ENCODE peak calls at places on chromosomes 13 and 19, in seven cellular contexts. O is choroid plexus epithelial cell, I is AG04450, K is GM23338, S is Panc1, E is body of pancreas, A is heart left ventricle. J is an unnamed sample.

GRCh38 chr13:51620165-51620983 is 36.1 kb downstream of the WDFY2 start:
- DNase-seq in S (no peak), A (peak), O (peak), I (no peak), K (no peak), E (no peak), J (no peak)

GRCh38 chr13:111534646-111535461 is 214.4 kb downstream of the TEX29 start:
- DNase-seq in A (no peak), E (no peak), I (no peak), S (no peak), O (no peak), K (peak), J (no peak)

GRCh38 chr19:35673121-35673804 is 6.9 kb downstream of the UPK1A start:
- DNase-seq in O (peak), K (peak), A (no peak), E (peak), S (peak), I (no peak), J (peak)

GRCh38 chr13:60396783-60397692 is at the start of gene TDRD3:
- DNase-seq in E (peak), A (peak), S (peak), K (peak), O (peak), I (peak), J (peak)

GRCh38 chr13:58979851-58980250 is 1183.9 kb downstream of the DIAPH3 start:
- DNase-seq in A (no peak), O (no peak), S (no peak), K (no peak), E (no peak), I (no peak), J (no peak)

GRCh38 chr19:45514376-45515051 is 7.2 kb downstream of the VASP start:
- DNase-seq in A (no peak), S (no peak), K (no peak), I (no peak), O (no peak), E (peak), J (peak)

GRCh38 chr13:106098778-106099177 is 436.7 kb downstream of the EFNB2 start:
- DNase-seq in A (no peak), E (no peak), O (peak), K (no peak), I (no peak), S (no peak), J (no peak)

GRCh38 chr13:22837980-22838615 is 342.7 kb upstream of the SGCG start:
- DNase-seq in O (no peak), E (no peak), A (no peak), K (no peak), I (no peak), S (no peak), J (no peak)

GRCh38 chr19:35070471-35070870 is 28.9 kb downstream of the HPN start:
- DNase-seq in E (no peak), A (no peak), O (no peak), S (no peak), I (no peak), K (no peak), J (no peak)

DNA sequence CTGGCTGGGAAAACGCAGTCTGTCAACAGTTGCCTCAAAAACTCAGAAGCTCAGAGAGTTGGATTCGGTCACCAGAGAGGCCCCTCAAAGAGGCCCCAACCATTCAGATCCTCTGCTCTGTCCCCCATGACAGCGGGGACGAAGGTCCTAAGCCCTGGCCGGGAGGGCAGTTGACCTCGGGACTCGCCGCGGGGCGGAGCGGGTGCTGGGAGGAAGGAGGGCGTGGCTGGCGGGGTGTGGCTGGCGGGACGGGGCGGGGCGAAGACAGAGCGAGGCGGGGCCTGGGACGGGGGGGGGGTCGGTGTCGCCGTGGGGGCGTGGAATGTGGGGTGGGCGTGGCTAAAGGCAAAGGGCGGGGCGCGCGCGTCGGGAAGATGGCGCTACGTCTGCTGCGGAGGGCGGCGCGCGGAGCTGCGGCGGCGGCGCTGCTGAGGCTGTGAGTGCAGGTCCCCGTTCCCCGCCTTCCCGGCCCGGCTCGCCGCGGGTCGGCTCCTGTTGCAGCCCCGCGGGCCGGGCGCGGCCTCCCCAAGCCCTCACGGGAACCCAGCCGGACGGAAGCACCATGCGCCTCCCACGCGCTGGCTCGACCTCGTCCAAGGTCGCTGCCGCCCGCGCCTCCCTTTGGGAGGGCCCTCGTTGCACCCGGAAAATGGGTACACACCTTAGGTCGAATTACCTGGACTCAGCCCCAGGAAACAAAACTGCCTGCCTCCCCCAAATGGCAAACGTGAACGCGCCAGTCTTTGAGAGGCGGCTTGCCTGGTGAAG is 105.2 kb downstream of the TM9SF2 start:
- DNase-seq in I (peak), E (peak), K (peak), O (peak), S (no peak), A (peak), J (peak)
- TF ChIP-seq CTCF in I (no peak), E (no peak), K (no peak), O (no peak), S (no peak), A (no peak), J (no peak)

GRCh38 chr13:83935566-83935965 is 53.3 kb upstream of the SLITRK1 start:
- DNase-seq in E (no peak), O (no peak), A (no peak), I (no peak), S (no peak), K (no peak), J (peak)
- TF ChIP-seq CTCF in E (no peak), O (no peak), A (no peak), I (no peak), S (no peak), K (no peak), J (no peak)

GRCh38 chr19:28242317-28242927 is 970.5 kb downstream of the UQCRFS1 start:
- DNase-seq in E (peak), K (peak), I (no peak), A (no peak), O (peak), S (no peak), J (peak)
- TF ChIP-seq CTCF in E (peak), K (peak), I (peak), A (peak), O (peak), S (peak), J (no peak)

GRCh38 chr19:44061038-44061437 is 9.2 kb downstream of the ZNF223 start:
- DNase-seq in K (no peak), O (no peak), E (no peak), A (no peak), I (no peak), S (no peak), J (no peak)

GRCh38 chr19:44059229-44059628 is 7.4 kb downstream of the ZNF223 start:
- DNase-seq in E (no peak), S (no peak), A (no peak), K (no peak), I (no peak), O (no peak), J (no peak)

GRCh38 chr19:44050740-44051653 is 839 bp upstream of the ZNF223 start:
- DNase-seq in O (peak), S (no peak), E (peak), I (no peak), K (peak), A (no peak), J (no peak)

GRCh38 chr19:44051654-44052402 is at the start of gene ZNF223:
- DNase-seq in K (peak), S (peak), E (peak), O (peak), I (peak), A (peak), J (peak)

DNA sequence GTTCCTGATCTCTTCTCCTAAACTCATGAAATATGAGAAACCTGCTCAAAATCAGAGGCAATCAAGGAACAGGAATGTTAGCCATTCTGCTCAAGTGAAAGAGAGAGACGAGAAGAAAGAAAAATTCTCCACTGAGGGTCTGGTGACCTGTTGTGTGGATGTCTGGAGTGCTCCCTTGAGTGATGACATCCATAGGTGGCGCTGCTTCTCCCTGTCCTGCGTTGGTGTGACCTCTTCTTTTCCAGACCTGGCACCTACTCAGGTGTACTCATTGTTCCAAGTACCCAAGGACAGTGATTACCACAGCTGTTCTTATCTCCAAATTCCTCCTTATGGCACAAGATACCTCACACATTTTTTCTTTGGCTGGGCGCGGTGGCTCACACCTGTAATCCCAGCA is 4.0 kb downstream of the ZNF223 start:
- DNase-seq in O (no peak), E (no peak), A (no peak), S (no peak), K (peak), I (no peak), J (no peak)
- TF ChIP-seq CTCF in O (no peak), E (no peak), A (no peak), S (no peak), K (peak), I (no peak), J (no peak)

GRCh38 chr13:75219479-75220237 is 262.3 kb downstream of the TBC1D4 start:
- DNase-seq in A (peak), K (peak), O (peak), S (no peak), I (peak), E (peak), J (peak)
- TF ChIP-seq CTCF in A (peak), K (peak), O (peak), S (peak), I (peak), E (peak), J (peak)

GRCh38 chr19:890831-891230 is 2.2 kb downstream of the MED16 start:
- DNase-seq in K (no peak), E (no peak), I (no peak), S (no peak), A (no peak), O (no peak), J (no peak)
- TF ChIP-seq CTCF in K (no peak), E (no peak), I (no peak), S (no peak), A (no peak), O (no peak), J (no peak)

J was measured in MCF 10A.